ENCODE peak calls at places on chromosomes 7 and 10, in five cellular contexts. A, S, R, D and O are unnamed samples.

GRCh38 chr10:100803481-100803880 is 58.1 kb downstream of the PAX2 start:
- DNase-seq in R (no peak), S (no peak), A (no peak), D (no peak), O (peak)

GRCh38 chr7:74498996-74499834 is 45.5 kb downstream of the GTF2IRD1 start:
- DNase-seq in R (no peak), D (no peak), S (no peak), A (no peak), O (no peak)

GRCh38 chr10:98461500-98461842 is 14.7 kb upstream of the HPS1 start:
- DNase-seq in D (no peak), R (no peak), A (no peak), S (no peak), O (no peak)

GRCh38 chr7:26085771-26086170 is 66.2 kb upstream of the NFE2L3 start:
- DNase-seq in R (no peak), S (no peak), A (no peak), D (no peak), O (no peak)

GRCh38 chr10:43394868-43395267 is 14.1 kb downstream of the HNRNPF start:
- DNase-seq in R (no peak), S (peak), A (no peak), D (no peak), O (no peak)

GRCh38 chr7:12210179-12211053 is 678 bp upstream of the TMEM106B start:
- DNase-seq in D (no peak), R (peak), A (peak), S (peak), O (peak)

GRCh38 chr10:58771850-58772249 is 259.2 kb downstream of the BICC1 start:
- DNase-seq in R (no peak), S (no peak), D (no peak), A (no peak), O (no peak)

GRCh38 chr7:36272567-36273269 is 116.9 kb upstream of the ANLN start:
- DNase-seq in S (no peak), A (no peak), R (peak), D (no peak), O (no peak)

GRCh38 chr7:9192969-9193368 is 759.6 kb downstream of the NXPH1 start:
- DNase-seq in R (no peak), D (no peak), A (no peak), S (no peak), O (no peak)

GRCh38 chr7:27162930-27163775 is 2.2 kb downstream of the HOXA9 start:
- DNase-seq in R (no peak), A (no peak), D (no peak), S (no peak), O (no peak)

GRCh38 chr7:3961857-3962503 is 660.9 kb downstream of the SDK1 start:
- DNase-seq in A (no peak), R (no peak), D (no peak), S (no peak), O (no peak)

DNA sequence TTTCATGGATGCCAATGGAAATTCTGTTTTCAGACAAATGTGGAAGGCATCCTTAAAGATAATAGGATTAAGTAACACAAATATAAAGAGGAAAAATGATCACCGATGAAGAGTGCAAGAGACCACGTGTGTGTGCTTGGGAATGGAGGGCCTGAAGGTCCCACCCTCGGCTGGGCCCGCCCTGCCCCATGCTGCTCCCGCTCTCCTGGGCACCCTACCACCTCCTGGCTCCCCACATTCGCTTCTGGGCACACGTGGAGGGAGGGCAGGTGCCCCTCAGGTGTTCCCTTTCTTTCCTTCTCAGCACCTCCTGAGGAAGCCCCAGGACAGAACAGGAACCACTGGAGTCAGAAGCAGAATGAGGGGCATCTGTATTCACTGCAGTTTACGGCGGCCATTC is 367.6 kb downstream of the DNAJB6 start:
- DNase-seq in D (no peak), R (no peak), A (no peak), S (no peak), O (no peak)
- TF ChIP-seq JUNB in D (no peak), R (no peak), A (no peak), S (no peak), O (no peak)

GRCh38 chr10:89303161-89303560 is 1.3 kb downstream of the IFIT2 start:
- DNase-seq in A (no peak), D (no peak), R (no peak), S (no peak), O (no peak)

GRCh38 chr10:89301721-89302445 is at the start of gene IFIT2:
- DNase-seq in D (peak), A (peak), R (peak), S (no peak), O (peak)

GRCh38 chr10:89299031-89299430 is 2.8 kb upstream of the IFIT2 start:
- DNase-seq in D (no peak), S (no peak), A (no peak), R (no peak), O (no peak)

GRCh38 chr10:89302628-89303027 is 782 bp downstream of the IFIT2 start:
- DNase-seq in R (no peak), D (no peak), S (no peak), A (no peak), O (no peak)

GRCh38 chr10:89301231-89301630 is 615 bp upstream of the IFIT2 start:
- DNase-seq in A (no peak), S (no peak), D (no peak), R (no peak), O (no peak)
- TF ChIP-seq JUNB in A (no peak), S (no peak), D (no peak), R (no peak), O (no peak)

GRCh38 chr10:72659694-72660093 is 32.2 kb upstream of the MCU start:
- DNase-seq in D (no peak), S (no peak), A (no peak), R (peak), O (peak)

GRCh38 chr10:72653383-72654096 is 27.7 kb upstream of the MICU1 start:
- DNase-seq in R (no peak), D (no peak), S (no peak), A (no peak), O (no peak)

GRCh38 chr10:72658696-72659400 is 33.0 kb upstream of the MICU1 start:
- DNase-seq in S (no peak), D (no peak), A (no peak), R (no peak), O (no peak)

GRCh38 chr10:72660220-72660619 is 31.7 kb upstream of the MCU start:
- DNase-seq in A (no peak), S (no peak), D (no peak), R (no peak), O (no peak)

DNA sequence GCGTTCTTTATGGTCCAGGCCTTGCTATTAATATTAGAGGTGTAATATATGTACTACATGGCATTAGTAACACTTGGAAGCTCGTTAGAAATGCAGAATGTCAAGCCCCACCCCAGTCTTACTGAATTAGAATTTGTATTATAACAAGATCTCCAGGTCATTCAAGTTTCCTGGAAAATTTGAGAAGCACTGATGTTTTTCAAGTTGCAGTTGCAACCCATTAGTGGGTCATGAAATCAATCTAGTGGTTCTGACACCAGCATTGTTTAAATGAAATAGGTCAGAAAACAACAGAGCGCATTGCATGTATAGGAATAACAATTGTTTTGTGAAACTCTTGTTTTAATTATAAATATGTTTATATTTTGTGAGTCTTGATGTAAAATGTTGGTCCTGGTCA is 28.8 kb upstream of the MICU1 start:
- DNase-seq in A (no peak), R (no peak), D (no peak), S (no peak), O (no peak)
- TF ChIP-seq JUNB in A (no peak), R (no peak), D (no peak), S (no peak), O (no peak)

DNA sequence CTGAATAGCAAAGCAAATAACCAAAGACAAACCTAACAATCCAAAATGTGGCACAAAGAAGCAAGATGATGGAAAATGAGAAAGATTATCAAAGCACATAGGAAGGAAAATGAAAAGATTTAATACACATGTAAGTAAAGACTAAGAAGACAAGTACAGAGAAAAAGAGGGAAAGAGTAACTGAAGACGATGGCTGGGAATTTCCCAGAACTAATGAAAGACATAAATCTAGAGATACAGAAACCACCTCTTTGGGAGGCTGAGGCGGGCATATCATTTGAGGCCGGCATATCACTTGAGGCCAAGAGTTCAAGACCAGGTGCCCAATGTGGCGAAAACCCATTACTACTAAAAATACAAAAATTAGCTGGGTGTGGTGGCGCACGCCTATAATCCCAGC is 46.8 kb downstream of the CCDC6 start:
- DNase-seq in R (no peak), S (no peak), D (no peak), A (no peak), O (no peak)
- TF ChIP-seq JUNB in R (no peak), S (no peak), D (no peak), A (no peak), O (no peak)

DNA sequence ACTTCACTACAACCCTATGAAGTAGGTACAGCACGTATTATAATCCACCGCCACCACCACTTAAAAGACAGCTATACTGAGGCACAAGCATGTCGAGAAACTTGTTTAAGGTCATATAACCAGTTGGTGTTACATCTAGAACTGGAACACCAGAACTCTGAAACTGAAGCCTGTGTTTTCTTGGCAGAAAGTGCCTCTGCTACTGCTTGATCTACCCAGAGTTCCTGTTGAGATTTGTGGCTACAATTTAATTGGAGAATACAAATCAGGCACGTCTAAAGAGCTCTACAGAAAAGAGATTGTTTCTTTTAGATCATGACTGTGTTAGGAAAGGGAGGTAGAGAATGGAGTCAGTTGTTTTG is 4.3 kb upstream of the ADD3 start:
- DNase-seq in D (no peak), S (no peak), A (no peak), R (no peak), O (no peak)
- TF ChIP-seq JUNB in D (no peak), S (no peak), A (no peak), R (no peak), O (no peak)

DNA sequence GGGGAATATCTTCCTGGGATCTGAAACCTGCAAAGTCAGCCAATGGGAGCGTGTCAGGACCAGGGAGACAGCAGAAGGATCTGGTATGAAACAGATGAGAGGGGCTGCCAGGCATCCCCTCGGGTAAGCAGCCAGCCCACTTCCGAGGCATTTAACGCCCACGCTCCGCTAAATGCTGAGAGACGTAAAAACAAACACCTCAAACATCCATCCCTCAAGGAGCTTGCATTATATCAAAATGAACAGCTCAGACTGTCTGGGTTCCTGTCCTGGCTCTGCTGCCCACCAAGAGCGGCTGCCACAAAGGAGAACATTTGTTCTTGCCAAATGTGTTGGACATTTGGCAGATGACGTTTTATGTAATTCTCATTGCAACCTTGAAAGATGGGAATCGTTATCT is 7.0 kb upstream of the SERPINE1 start:
- DNase-seq in S (no peak), D (no peak), R (no peak), A (no peak), O (no peak)
- TF ChIP-seq JUNB in S (no peak), D (no peak), R (no peak), A (no peak), O (no peak)

DNA sequence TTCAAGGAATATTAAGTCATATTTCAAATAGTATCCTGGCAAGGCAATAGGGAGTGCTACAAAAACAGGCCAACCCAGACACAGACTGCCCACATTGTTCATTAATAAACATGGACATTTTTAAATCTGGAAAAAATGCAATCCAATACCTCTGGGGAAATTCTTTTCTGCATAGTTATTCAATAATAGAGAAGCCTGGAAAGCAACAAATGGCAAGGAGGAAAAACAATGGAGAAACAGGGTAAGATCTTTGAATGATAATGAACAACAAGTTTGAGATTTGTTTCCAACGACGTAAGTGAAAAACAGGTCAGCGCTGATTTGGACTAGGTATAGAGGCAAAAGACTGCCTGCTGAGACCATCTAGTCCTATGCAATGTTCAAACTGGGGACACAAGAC is 44.7 kb upstream of the ZNF800 start:
- DNase-seq in D (no peak), S (no peak), A (no peak), R (no peak), O (no peak)
- TF ChIP-seq JUNB in D (no peak), S (no peak), A (no peak), R (no peak), O (no peak)

GRCh38 chr10:46787321-46787615 is 124.0 kb upstream of the PTPN20 start:
- DNase-seq in R (peak), S (no peak), D (no peak), A (peak), O (no peak)
- TF ChIP-seq JUNB in R (no peak), S (no peak), D (no peak), A (no peak), O (no peak)

GRCh38 chr10:22620140-22620857 is 94.1 kb downstream of the PIP4K2A start:
- DNase-seq in A (peak), S (no peak), R (no peak), D (no peak), O (no peak)
- TF ChIP-seq JUNB in A (peak), S (no peak), R (no peak), D (no peak), O (no peak)

DNA sequence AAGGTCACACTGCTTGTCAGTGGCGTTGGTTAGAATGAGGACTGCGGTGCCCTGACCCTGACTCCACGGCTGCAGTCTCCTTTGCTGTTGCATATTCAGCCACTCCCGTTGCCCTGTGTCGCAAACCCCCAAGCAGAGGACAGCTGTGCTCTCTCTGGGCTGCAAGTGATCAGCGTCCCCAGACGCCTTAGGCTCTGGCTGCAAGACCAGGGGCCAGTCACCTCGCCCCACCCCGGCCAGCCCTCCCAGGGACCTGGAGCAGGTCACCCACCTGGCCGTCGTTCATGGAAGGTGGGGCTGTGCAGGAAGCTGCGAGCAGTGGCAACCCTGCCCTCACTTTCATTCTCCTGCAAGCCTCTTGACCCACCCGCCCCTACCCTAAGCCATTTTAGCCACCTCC is 51.6 kb upstream of the NANOS1 start:
- DNase-seq in S (no peak), A (no peak), R (no peak), D (no peak), O (no peak)
- TF ChIP-seq JUNB in S (no peak), A (no peak), R (no peak), D (no peak), O (no peak)